ENCODE peak calls at places on chromosomes 3 and 15, in four cellular contexts. L is GM12878, N is HepG2, D is K562. P is an unnamed sample.

GRCh38 chr3:105798381-105798934 is 70.4 kb downstream of the CBLB start:
- DNase-seq in L (peak), N (no peak), D (no peak), P (no peak)

GRCh38 chr15:93985925-93986324 is 245.4 kb upstream of the MCTP2 start:
- DNase-seq in L (no peak), N (no peak), D (no peak), P (no peak)

GRCh38 chr15:26967719-26968269 is 3.2 kb upstream of the GABRG3 start:
- DNase-seq in L (no peak), N (no peak), D (no peak), P (no peak)

GRCh38 chr3:150385296-150386242 is 22.5 kb upstream of the TSC22D2 start:
- DNase-seq in L (peak), N (no peak), D (no peak), P (no peak)

GRCh38 chr3:8278448-8278847 is 223.2 kb upstream of the LMCD1 start:
- DNase-seq in L (no peak), N (no peak), D (no peak), P (peak)

GRCh38 chr3:157859541-157859940 is 246.7 kb downstream of the SHOX2 start:
- DNase-seq in L (no peak), N (no peak), D (no peak), P (no peak)

GRCh38 chr3:72234394-72234793 is 449.4 kb upstream of the PROK2 start:
- DNase-seq in L (no peak), N (no peak), D (no peak), P (no peak)

GRCh38 chr15:72236381-72237285 is 5.6 kb upstream of the PKM start:
- DNase-seq in L (no peak), N (no peak), D (no peak), P (no peak)

GRCh38 chr3:132134611-132135010 is 99.8 kb upstream of the CPNE4 start:
- DNase-seq in L (no peak), N (no peak), D (no peak), P (no peak)

GRCh38 chr3:112027839-112028238 is 6.7 kb upstream of the TMPRSS7 start:
- DNase-seq in L (no peak), N (no peak), D (no peak), P (no peak)

DNA sequence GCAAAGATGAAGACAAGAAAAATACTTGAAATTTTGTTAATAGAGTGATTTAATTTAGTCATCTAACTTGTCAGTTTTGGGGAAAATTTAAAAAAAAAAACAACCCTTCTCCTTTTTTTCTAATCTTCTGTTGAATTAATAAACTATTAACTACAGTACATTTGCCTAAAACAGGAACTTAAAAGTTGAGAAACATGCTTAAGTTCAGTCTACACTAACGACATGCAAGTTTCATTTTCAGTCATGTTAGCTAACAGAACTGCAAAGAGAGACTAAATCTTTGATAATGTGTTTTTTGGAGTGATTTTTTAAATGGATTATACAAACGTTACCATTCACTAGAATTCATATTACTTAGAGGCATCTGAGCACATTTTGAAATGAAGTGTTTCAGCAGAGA is 71.9 kb upstream of the MBNL1 start:
- DNase-seq in L (no peak), N (no peak), D (no peak), P (no peak)
- TF ChIP-seq BHLHE40 in L (no peak), N (no peak), D (no peak), P (no peak)

GRCh38 chr3:33918357-33918756 is 119.9 kb downstream of the PDCD6IP start:
- DNase-seq in L (no peak), N (no peak), D (no peak), P (no peak)
- TF ChIP-seq TARDBP in L (no peak), N (no peak), D (no peak), P (no peak)

GRCh38 chr3:24565656-24566055 is 71.0 kb upstream of the THRB start:
- DNase-seq in L (no peak), N (no peak), D (no peak), P (no peak)

GRCh38 chr3:24565053-24565452 is 70.4 kb upstream of the THRB start:
- DNase-seq in L (no peak), N (no peak), D (no peak), P (no peak)

GRCh38 chr3:24562874-24563273 is 68.2 kb upstream of the THRB start:
- DNase-seq in L (no peak), N (no peak), D (no peak), P (no peak)

DNA sequence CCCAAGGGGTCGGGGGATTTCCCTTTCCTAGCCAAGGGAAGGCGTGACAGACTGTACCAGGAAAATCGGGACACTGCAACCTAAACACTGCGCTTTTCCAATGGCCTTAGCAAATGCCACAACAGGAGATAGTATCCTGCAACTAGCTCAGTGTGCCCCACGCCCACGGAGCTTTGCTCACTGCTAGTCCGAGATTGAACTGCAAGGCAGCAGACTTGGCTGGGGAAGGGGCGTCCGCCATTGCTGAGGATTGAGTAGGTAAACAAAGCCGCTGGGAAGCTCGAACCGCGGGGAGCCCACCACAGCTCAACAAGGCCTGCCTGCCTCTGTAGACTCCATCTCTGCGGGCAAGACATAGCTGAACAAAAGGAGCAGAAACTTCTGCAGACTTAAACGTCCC is 72.3 kb upstream of the THRB start:
- DNase-seq in L (no peak), N (no peak), D (no peak), P (no peak)
- TF ChIP-seq BHLHE40 in L (no peak), N (no peak), D (no peak), P (no peak)

DNA sequence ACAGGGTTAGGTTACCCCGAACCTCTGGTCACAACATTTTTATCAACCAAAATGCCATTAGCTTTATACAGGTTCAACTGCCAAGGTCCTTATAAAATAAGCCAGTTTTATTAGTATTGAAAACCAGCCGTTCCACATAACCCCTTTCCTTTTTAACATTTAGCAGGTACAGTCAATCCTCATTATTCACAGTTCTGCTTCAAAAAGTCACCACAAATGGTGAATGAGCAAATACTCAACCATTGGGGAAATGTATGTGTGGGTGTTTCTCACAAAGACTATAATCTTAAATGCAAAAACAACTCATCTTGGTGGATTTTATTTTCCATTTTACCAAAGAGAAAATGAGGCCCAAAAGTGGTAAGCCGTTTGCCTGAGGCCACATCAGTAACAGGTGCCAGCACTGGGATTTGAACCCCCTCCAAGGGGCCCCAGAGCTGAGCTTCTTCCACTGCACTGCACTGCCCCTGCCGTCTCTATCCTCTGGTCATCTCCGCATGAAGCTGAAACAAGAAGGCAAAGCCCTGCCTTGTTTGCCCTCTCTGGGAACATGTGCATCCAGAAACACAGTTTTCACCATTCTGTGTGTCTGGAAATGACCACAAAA is 208.8 kb downstream of the OSBPL10 start:
- DNase-seq in L (no peak), N (no peak), D (no peak), P (no peak)
- TF ChIP-seq TARDBP in L (no peak), N (no peak), D (no peak), P (no peak)

GRCh38 chr15:46280753-46281521 is 646.1 kb downstream of the SQOR start:
- DNase-seq in L (no peak), N (no peak), D (no peak), P (no peak)
- TF ChIP-seq BHLHE40 in L (no peak), N (no peak), D (no peak), P (no peak)

DNA sequence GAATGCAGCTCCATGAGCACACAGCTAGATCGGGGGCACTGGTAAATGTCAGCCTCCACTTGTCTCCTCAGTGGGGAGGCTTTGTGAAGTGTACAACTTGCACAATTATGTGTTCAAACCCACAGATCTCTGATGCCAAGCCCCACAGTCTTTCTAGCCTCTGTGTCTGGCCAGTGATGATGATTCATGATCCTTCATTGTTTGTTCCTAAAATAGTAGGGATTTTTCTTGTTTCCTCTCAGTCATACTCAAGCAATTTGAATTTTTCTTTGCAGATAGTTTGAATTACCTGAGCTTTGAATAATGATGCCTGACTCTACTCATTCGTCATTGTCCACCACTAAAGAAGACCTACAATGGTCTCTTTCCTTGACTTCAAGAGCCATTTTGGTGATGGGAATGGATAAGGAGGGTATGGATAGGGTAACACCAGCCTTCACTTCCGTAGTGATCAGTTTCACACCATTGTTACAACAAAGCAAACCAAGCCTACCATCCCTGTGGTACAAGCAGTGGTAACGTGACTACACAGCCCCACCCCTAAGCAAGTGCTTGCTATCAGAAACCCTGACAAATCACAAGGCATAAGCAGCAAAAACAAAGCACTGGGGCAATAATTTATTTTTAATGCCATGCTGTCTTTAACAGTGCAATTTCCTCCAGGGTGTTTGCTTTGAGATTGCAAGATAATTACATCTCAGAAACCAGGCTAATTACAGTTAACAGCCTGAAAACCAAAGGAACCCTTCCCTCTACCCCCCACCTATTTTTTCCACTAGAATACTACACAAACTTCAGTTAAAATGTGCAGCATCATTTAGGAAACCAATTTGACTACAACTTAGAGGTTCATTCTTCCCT is 114.1 kb upstream of the PPP2R3A start:
- DNase-seq in L (no peak), N (no peak), D (no peak), P (no peak)
- TF ChIP-seq TARDBP in L (no peak), N (no peak), D (no peak), P (no peak)

GRCh38 chr15:57167821-57168395 is 208.4 kb upstream of the CGNL1 start:
- DNase-seq in L (no peak), N (no peak), D (no peak), P (no peak)

GRCh38 chr15:57171414-57171813 is 204.9 kb upstream of the CGNL1 start:
- DNase-seq in L (no peak), N (no peak), D (no peak), P (no peak)

GRCh38 chr15:57169643-57170042 is 206.7 kb upstream of the CGNL1 start:
- DNase-seq in L (no peak), N (no peak), D (no peak), P (no peak)

GRCh38 chr15:57172925-57173324 is 203.4 kb upstream of the CGNL1 start:
- DNase-seq in L (no peak), N (no peak), D (no peak), P (no peak)
- TF ChIP-seq BHLHE40 in L (no peak), N (no peak), D (no peak), P (no peak)

GRCh38 chr3:16410659-16411058 is 102.8 kb downstream of the RFTN1 start:
- DNase-seq in L (no peak), N (no peak), D (no peak), P (no peak)
- TF ChIP-seq TARDBP in L (no peak), N (no peak), D (no peak), P (no peak)

P was measured in HEK293T.